ENCODE peak calls at places on chromosomes 16 and 17, in nine cellular contexts. C, X, P, Y, K, H, D, L and Q are unnamed samples.

GRCh38 chr16:84959045-84959576 is 52.2 kb downstream of the ZDHHC7 start:
- DNase-seq in C (no peak), X (no peak), P (no peak), Y (no peak), K (no peak), H (no peak), D (peak), L (no peak), Q (no peak)

GRCh38 chr16:10552998-10553491 is 27.4 kb downstream of the EMP2 start:
- DNase-seq in C (peak), X (no peak), P (no peak), Y (no peak), K (no peak), H (peak), D (peak), L (no peak), Q (no peak)

GRCh38 chr17:1754430-1755112 is 7.3 kb upstream of the SERPINF1 start:
- DNase-seq in C (no peak), X (no peak), P (no peak), Y (no peak), K (no peak), H (no peak), D (no peak), L (no peak), Q (no peak)

GRCh38 chr17:44558349-44559287 is 1.3 kb downstream of the FZD2 start:
- DNase-seq in C (no peak), X (no peak), P (peak), Y (peak), K (no peak), H (no peak), D (no peak), L (no peak), Q (no peak)

GRCh38 chr17:43418441-43419374 is 19.9 kb downstream of the ARL4D start:
- DNase-seq in C (peak), X (peak), P (peak), Y (peak), K (no peak), H (peak), D (peak), L (peak), Q (peak)

GRCh38 chr17:75876938-75877751 is 1.2 kb downstream of the TRIM47 start:
- DNase-seq in C (peak), X (peak), P (peak), Y (peak), K (no peak), H (peak), D (peak), L (peak), Q (peak)

GRCh38 chr16:71540-72341 is 690 bp downstream of the RHBDF1 start:
- DNase-seq in C (peak), X (peak), P (peak), Y (peak), K (no peak), H (peak), D (peak), L (peak), Q (peak)

GRCh38 chr17:79042421-79043190 is 18.6 kb downstream of the C1QTNF1 start:
- DNase-seq in C (peak), X (peak), P (peak), Y (no peak), K (peak), H (no peak), D (peak), L (peak), Q (peak)

GRCh38 chr17:80815151-80815561 is 176.5 kb upstream of the CHMP6 start:
- DNase-seq in C (no peak), X (no peak), P (no peak), Y (no peak), K (no peak), H (no peak), D (no peak), L (no peak), Q (no peak)

GRCh38 chr17:79087428-79088143 is 13.0 kb downstream of the ENGASE start:
- DNase-seq in C (peak), X (peak), P (peak), Y (peak), K (peak), H (peak), D (peak), L (peak), Q (peak)

GRCh38 chr16:25108054-25108453 is 3.5 kb upstream of the LCMT1 start:
- DNase-seq in C (peak), X (no peak), P (no peak), Y (no peak), K (no peak), H (no peak), D (peak), L (no peak), Q (no peak)

GRCh38 chr17:27544350-27545131 is 86.4 kb upstream of the LGALS9 start:
- DNase-seq in C (no peak), X (no peak), P (no peak), Y (peak), K (no peak), H (no peak), D (no peak), L (no peak), Q (no peak)

GRCh38 chr16:46711106-46711769 is 21.8 kb downstream of the ORC6 start:
- DNase-seq in C (peak), X (no peak), P (no peak), Y (no peak), K (no peak), H (peak), D (no peak), L (no peak), Q (no peak)

GRCh38 chr16:74325331-74325730 is 28.7 kb downstream of the PSMD7 start:
- DNase-seq in C (no peak), X (no peak), P (no peak), Y (no peak), K (no peak), H (no peak), D (no peak), L (no peak), Q (no peak)

GRCh38 chr17:19713462-19713861 is 2.9 kb downstream of the SLC47A2 start:
- DNase-seq in C (no peak), X (no peak), P (no peak), Y (no peak), K (no peak), H (no peak), D (no peak), L (no peak), Q (no peak)
- TF ChIP-seq CTCF in C (no peak), X (no peak), P (no peak), Y (peak), K (no peak), H (no peak), D (no peak), L (no peak), Q (peak)

DNA sequence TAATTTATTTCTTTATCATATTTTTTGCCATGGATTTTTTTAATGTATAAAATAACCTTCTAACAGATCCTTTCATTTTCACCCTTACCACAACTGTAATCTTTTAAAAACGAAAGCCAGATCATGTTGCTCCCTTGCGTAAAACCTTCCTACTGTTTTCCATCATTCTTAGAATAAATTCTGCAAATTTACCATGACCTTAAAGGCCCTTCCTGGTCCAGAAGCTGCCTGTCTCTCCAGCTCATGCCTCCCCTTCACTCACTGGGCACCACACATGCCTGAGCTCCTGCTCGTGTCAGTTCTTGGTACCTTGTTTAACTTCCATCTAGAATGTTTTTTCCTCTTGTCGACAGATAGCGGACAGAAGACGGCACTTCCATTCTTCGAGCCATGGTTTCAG is 245.0 kb upstream of the CDH5 start:
- DNase-seq in C (no peak), X (no peak), P (no peak), Y (no peak), K (no peak), H (no peak), D (no peak), L (no peak), Q (no peak)
- H3K4me3 ChIP-seq in C (no peak), X (no peak), P (no peak), Y (no peak), K (no peak), H (no peak), D (no peak), L (no peak), Q (no peak)

DNA sequence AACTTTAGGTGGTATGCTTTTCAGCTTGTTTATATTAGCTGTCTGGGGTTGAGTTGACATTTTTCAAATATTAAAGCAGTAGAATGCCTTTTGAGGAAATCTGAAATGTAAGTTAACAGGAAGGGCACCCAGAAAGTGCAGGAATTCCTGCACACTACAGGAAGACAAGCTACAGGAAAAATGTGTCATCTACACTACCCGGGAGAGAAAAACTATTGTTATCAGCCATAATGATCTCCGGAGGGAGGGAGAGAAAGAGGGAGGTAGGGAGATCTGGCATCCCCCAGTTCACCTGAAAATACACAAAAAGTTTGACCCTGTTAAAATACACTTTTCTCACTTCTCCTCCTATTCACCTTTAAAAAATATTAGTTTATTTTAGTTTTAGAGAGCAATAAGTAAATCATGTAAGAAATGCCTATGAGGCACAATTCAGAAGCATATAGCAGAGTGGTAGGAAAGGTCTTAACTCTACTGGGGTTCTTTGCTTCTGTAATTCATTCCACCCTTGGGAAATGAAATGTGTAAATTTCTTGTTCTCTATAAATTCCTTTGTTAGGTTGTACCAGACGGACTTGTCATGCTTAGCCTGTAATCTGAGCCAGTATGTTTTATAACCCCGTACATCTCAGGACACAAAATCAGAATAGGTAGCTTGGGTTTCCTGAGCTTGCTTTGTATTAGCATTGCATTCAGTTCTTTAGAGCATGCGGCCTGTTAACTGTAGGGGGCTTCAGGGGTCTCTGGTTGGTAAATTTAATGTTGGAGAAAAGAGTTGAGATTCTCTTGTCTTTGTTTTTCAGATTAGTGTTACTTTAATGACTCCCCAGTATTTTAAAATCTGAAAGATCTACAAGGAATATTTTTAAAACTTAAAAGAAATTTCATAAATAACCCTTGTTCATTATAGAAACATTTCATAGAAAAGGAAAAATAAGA is 3.3 kb downstream of the MAP2K6 start:
- DNase-seq in C (no peak), X (no peak), P (no peak), Y (peak), K (no peak), H (no peak), D (no peak), L (no peak), Q (no peak)
- TF ChIP-seq CTCF in C (no peak), X (no peak), P (no peak), Y (no peak), K (no peak), H (no peak), D (no peak), L (no peak), Q (no peak)

GRCh38 chr17:18256776-18257175 is 1.8 kb downstream of the FLII start:
- DNase-seq in C (no peak), X (no peak), P (no peak), Y (no peak), K (no peak), H (no peak), D (no peak), L (no peak), Q (no peak)

GRCh38 chr17:18257268-18257681 is 1.3 kb downstream of the FLII start:
- DNase-seq in C (peak), X (peak), P (no peak), Y (no peak), K (no peak), H (no peak), D (no peak), L (no peak), Q (no peak)

GRCh38 chr17:18257747-18258355 is 687 bp downstream of the FLII start:
- DNase-seq in C (peak), X (peak), P (peak), Y (peak), K (peak), H (peak), D (peak), L (no peak), Q (peak)

GRCh38 chr17:18254888-18255649 is 3.5 kb downstream of the FLII start:
- DNase-seq in C (no peak), X (no peak), P (no peak), Y (no peak), K (no peak), H (no peak), D (no peak), L (no peak), Q (no peak)

DNA sequence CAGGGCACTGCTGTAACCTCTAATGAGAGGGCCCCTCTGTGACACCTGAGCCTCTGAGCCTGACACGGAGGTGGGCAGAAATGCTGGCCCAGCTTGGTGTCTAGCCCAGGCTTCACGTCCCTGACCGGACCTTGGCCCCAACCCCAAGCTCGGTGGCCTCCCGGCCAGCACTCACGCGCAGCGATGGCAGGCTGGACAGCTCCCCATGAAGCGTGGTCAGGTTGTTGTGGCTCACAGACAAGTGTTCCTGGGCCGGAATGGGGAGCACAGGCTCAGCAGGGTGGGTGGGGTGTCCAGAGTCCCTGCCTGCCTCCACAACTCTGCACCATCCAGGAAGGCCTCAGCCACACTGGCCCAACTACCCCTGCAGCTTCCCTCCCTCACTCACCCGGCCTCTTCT is 2.2 kb downstream of the FLII start:
- DNase-seq in C (no peak), X (no peak), P (no peak), Y (no peak), K (no peak), H (no peak), D (no peak), L (no peak), Q (no peak)
- H3K4me3 ChIP-seq in C (no peak), X (no peak), P (no peak), Y (no peak), K (no peak), H (no peak), D (no peak), L (no peak), Q (peak)

GRCh38 chr17:17498606-17499301 is 2.6 kb upstream of the RASD1 start:
- DNase-seq in C (no peak), X (peak), P (no peak), Y (no peak), K (no peak), H (peak), D (no peak), L (no peak), Q (no peak)

GRCh38 chr17:17499402-17500145 is 3.4 kb upstream of the RASD1 start:
- DNase-seq in C (no peak), X (peak), P (no peak), Y (no peak), K (no peak), H (peak), D (no peak), L (no peak), Q (no peak)

GRCh38 chr17:17503566-17504130 is 7.5 kb upstream of the RASD1 start:
- DNase-seq in C (no peak), X (no peak), P (no peak), Y (no peak), K (no peak), H (peak), D (no peak), L (no peak), Q (peak)

GRCh38 chr17:17502741-17503565 is 6.8 kb upstream of the RASD1 start:
- DNase-seq in C (no peak), X (no peak), P (no peak), Y (no peak), K (no peak), H (peak), D (no peak), L (no peak), Q (no peak)

GRCh38 chr17:17500999-17501605 is 4.9 kb upstream of the RASD1 start:
- DNase-seq in C (no peak), X (peak), P (no peak), Y (no peak), K (no peak), H (no peak), D (no peak), L (no peak), Q (no peak)
- TF ChIP-seq CTCF in C (no peak), X (no peak), P (no peak), Y (peak), K (no peak), H (no peak), D (no peak), L (peak), Q (peak)

GRCh38 chr17:4945176-4945943 is 3.0 kb downstream of the PFN1 start:
- DNase-seq in C (peak), X (peak), P (peak), Y (peak), K (peak), H (peak), D (peak), L (peak), Q (peak)
- H3K4me3 ChIP-seq in C (peak), X (no peak), P (no peak), Y (peak), K (peak), H (no peak), D (peak), L (peak), Q (peak)

DNA sequence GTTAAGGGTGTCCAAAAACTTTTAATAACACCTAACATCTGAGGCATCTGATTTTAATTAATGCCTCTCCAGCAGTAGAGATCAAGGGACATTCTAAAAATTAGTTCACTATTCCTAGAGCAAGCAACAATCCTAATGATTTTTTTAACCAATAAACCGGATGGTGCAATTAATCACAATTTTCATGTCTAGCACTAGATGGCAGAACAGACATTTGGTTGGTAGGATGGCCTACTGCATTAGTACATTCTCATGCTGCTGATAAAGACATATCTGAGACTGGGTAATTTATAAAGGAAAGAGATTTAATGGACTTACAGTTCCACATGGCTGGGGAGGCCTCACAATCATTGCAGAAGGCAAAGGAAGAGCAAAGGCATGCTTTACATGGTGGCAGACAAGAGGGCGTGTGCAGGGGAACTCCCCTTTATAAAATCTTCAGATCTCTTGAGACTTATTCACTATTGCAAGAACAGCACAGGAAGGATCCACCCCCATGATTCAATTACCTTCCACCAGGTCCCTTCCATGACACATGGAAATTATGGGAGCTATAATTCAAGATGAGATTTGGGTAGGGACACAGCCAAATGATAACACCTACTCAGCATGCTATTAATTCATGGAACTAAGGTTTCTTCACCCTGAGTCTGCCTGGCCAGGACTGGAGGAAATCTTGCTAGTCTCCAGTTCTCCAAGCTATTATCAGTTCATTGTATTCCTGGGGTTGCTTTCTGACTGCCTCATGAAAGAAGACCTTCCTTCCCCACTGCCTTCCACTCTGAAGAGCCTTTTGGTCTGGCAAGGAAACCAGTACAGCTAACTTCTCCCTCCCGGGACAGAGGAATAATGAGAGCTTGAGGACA is 24.8 kb downstream of the HS3ST3A1 start:
- DNase-seq in C (no peak), X (no peak), P (no peak), Y (no peak), K (no peak), H (no peak), D (peak), L (peak), Q (peak)
- TF ChIP-seq CTCF in C (no peak), X (no peak), P (no peak), Y (no peak), K (no peak), H (no peak), D (no peak), L (peak), Q (no peak)

GRCh38 chr16:2162676-2163118 is 7.1 kb downstream of the TRAF7 start:
- DNase-seq in C (no peak), X (no peak), P (no peak), Y (no peak), K (no peak), H (no peak), D (no peak), L (no peak), Q (no peak)

GRCh38 chr16:2161911-2162310 is 6.3 kb downstream of the TRAF7 start:
- DNase-seq in C (no peak), X (no peak), P (no peak), Y (no peak), K (no peak), H (no peak), D (no peak), L (no peak), Q (no peak)

GRCh38 chr16:2159052-2159838 is 3.7 kb downstream of the TRAF7 start:
- DNase-seq in C (peak), X (no peak), P (peak), Y (peak), K (no peak), H (no peak), D (peak), L (no peak), Q (peak)

GRCh38 chr16:2163211-2163881 is 7.8 kb downstream of the TRAF7 start:
- DNase-seq in C (peak), X (no peak), P (no peak), Y (peak), K (no peak), H (no peak), D (no peak), L (no peak), Q (no peak)

DNA sequence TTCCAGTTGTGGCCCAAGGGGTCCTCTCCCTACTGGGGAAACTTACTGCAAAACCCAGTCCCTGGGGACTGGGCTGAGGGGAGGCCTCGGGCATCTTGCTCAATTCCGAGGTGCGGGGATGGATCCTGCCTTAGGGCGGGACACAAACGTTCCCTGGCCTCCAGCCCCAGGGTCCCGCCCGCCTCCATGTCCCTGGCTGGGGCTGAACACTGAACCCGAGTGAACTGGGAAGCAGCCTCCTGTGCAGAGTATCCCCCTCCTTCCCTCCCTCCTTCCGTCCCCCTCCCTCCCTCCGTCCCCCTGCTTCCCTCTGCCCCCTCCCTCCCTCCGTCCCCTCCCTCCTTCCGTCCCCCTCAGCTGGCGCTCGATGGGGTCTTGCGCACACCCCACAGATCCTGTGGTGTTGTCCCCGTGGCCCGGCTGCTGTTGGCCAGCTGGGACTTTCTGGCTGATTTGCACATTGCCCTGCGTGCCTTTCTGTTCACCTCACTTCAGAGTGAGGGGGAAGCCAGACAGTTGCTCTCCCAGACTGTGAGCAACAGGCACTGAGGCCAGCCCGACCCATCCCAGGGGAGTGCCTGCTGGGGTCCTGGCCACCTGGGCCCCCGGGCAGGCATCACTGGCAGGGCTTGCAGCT is 5.5 kb downstream of the TRAF7 start:
- DNase-seq in C (peak), X (peak), P (peak), Y (peak), K (no peak), H (peak), D (no peak), L (no peak), Q (peak)
- H3K4me3 ChIP-seq in C (no peak), X (no peak), P (no peak), Y (no peak), K (no peak), H (no peak), D (no peak), L (no peak), Q (peak)